ENCODE peak calls at places on chromosomes 1 and 21, in seven cellular contexts. One of them, this sample, is unnamed.
A peak's percentile ranks its signal among the peaks of the same experiment; 100 is the strongest.

GRCh38 chr1:43651188-43651587 is 1.2 kb downstream of the KDM4A start:
- DNase-seq in SK-N-SH: no peak
- DNase-seq in K562: peak; percentile 8
- DNase-seq in H1: no peak
- DNase-seq in GM12878: no peak
- DNase-seq in HCT116: no peak
- DNase-seq in HepG2: no peak
- DNase-seq in this sample: no peak

GRCh38 chr1:239786464-239786863 is 305.2 kb upstream of the FMN2 start:
- DNase-seq in H1: peak; percentile 64
- DNase-seq in HCT116: no peak
- DNase-seq in GM12878: no peak
- DNase-seq in SK-N-SH: no peak
- DNase-seq in K562: no peak
- DNase-seq in HepG2: no peak
- DNase-seq in this sample: no peak

GRCh38 chr1:82515650-82516049 is 714.9 kb downstream of the ADGRL2 start:
- DNase-seq in HCT116: no peak
- DNase-seq in SK-N-SH: no peak
- DNase-seq in HepG2: peak; percentile 31
- DNase-seq in GM12878: no peak
- DNase-seq in K562: no peak
- DNase-seq in H1: no peak
- DNase-seq in this sample: no peak

GRCh38 chr1:231603598-231604275 is 22.9 kb upstream of the DISC1 start:
- DNase-seq in GM12878: no peak
- DNase-seq in SK-N-SH: peak; percentile 56
- DNase-seq in K562: peak; percentile 53
- DNase-seq in H1: peak; percentile 55
- DNase-seq in HepG2: peak; percentile 69
- DNase-seq in HCT116: peak; percentile 51
- DNase-seq in this sample: peak; percentile 78

GRCh38 chr1:220879509-220880366 is 495 bp downstream of the HLX start:
- DNase-seq in HCT116: no peak
- DNase-seq in SK-N-SH: peak; percentile 90
- DNase-seq in GM12878: no peak
- DNase-seq in K562: peak; percentile 46
- DNase-seq in H1: peak; percentile 71
- DNase-seq in HepG2: no peak
- DNase-seq in this sample: peak; percentile 76

GRCh38 chr21:46622226-46622625 is 13.2 kb upstream of the PRMT2 start:
- DNase-seq in GM12878: no peak
- DNase-seq in HepG2: peak; percentile 94
- DNase-seq in SK-N-SH: no peak
- DNase-seq in HCT116: no peak
- DNase-seq in K562: no peak
- DNase-seq in H1: no peak
- DNase-seq in this sample: no peak

GRCh38 chr1:21156019-21156418 is 20.7 kb downstream of the EIF4G3 start:
- DNase-seq in HCT116: no peak
- DNase-seq in GM12878: no peak
- DNase-seq in K562: no peak
- DNase-seq in HepG2: no peak
- DNase-seq in SK-N-SH: no peak
- DNase-seq in H1: no peak
- DNase-seq in this sample: no peak

GRCh38 chr1:17601643-17602382 is 62.3 kb downstream of the ARHGEF10L start:
- DNase-seq in K562: peak; percentile 27
- DNase-seq in H1: no peak
- DNase-seq in GM12878: no peak
- DNase-seq in HepG2: no peak
- DNase-seq in SK-N-SH: no peak
- DNase-seq in HCT116: no peak
- DNase-seq in this sample: no peak

GRCh38 chr1:230891984-230892383 is 23.7 kb upstream of the C1orf198 start:
- DNase-seq in HCT116: no peak
- DNase-seq in HepG2: no peak
- DNase-seq in K562: no peak
- DNase-seq in H1: no peak
- DNase-seq in GM12878: peak; percentile 31
- DNase-seq in SK-N-SH: no peak
- DNase-seq in this sample: no peak

GRCh38 chr1:12075195-12076114 is 12.4 kb downstream of the TNFRSF8 start:
- DNase-seq in H1: no peak
- DNase-seq in HCT116: no peak
- DNase-seq in SK-N-SH: no peak
- DNase-seq in K562: no peak
- DNase-seq in HepG2: no peak
- DNase-seq in GM12878: no peak
- DNase-seq in this sample: no peak

GRCh38 chr1:223765036-223765718 is 52.8 kb downstream of the CAPN2 start:
- DNase-seq in HCT116: no peak
- DNase-seq in H1: no peak
- DNase-seq in SK-N-SH: no peak
- DNase-seq in K562: peak; percentile 38
- DNase-seq in GM12878: no peak
- DNase-seq in HepG2: peak; percentile 93
- DNase-seq in this sample: no peak

GRCh38 chr21:30256100-30256499 is 26.6 kb downstream of the KRTAP24-1 start:
- DNase-seq in HepG2: no peak
- DNase-seq in H1: no peak
- DNase-seq in K562: no peak
- DNase-seq in GM12878: no peak
- DNase-seq in HCT116: no peak
- DNase-seq in SK-N-SH: no peak
- DNase-seq in this sample: no peak

GRCh38 chr1:207049974-207050391 is 1.0 kb downstream of the YOD1 start:
- DNase-seq in H1: no peak
- DNase-seq in SK-N-SH: peak; percentile 55
- DNase-seq in GM12878: no peak
- DNase-seq in K562: peak; percentile 46
- DNase-seq in HCT116: no peak
- DNase-seq in HepG2: peak; percentile 38
- DNase-seq in this sample: peak; percentile 72

GRCh38 chr1:48943393-48943792 is 166.7 kb upstream of the BEND5 start:
- DNase-seq in HCT116: no peak
- DNase-seq in K562: no peak
- DNase-seq in GM12878: no peak
- DNase-seq in HepG2: no peak
- DNase-seq in H1: no peak
- DNase-seq in SK-N-SH: no peak
- DNase-seq in this sample: no peak

GRCh38 chr21:28336299-28336698 is 656.4 kb downstream of the LTN1 start:
- DNase-seq in K562: no peak
- DNase-seq in GM12878: no peak
- DNase-seq in SK-N-SH: peak; percentile 22
- DNase-seq in H1: no peak
- DNase-seq in HCT116: no peak
- DNase-seq in HepG2: peak; percentile 16
- DNase-seq in this sample: no peak

GRCh38 chr21:34186119-34186719 is 112.8 kb downstream of the MRPS6 start:
- DNase-seq in K562: peak; percentile 56
- DNase-seq in H1: no peak
- DNase-seq in GM12878: no peak
- DNase-seq in HepG2: no peak
- DNase-seq in SK-N-SH: no peak
- DNase-seq in HCT116: no peak
- DNase-seq in this sample: no peak

GRCh38 chr1:225446298-225446941 is 18.6 kb upstream of the LBR start:
- DNase-seq in K562: no peak
- DNase-seq in HCT116: no peak
- DNase-seq in HepG2: no peak
- DNase-seq in GM12878: no peak
- DNase-seq in H1: no peak
- DNase-seq in SK-N-SH: no peak
- DNase-seq in this sample: no peak

GRCh38 chr1:27391511-27392095 is 819 bp upstream of the GPR3 start:
- DNase-seq in K562: peak; percentile 60
- DNase-seq in H1: peak; percentile 83
- DNase-seq in HepG2: peak; percentile 29
- DNase-seq in SK-N-SH: no peak
- DNase-seq in GM12878: no peak
- DNase-seq in HCT116: peak; percentile 53
- DNase-seq in this sample: no peak

GRCh38 chr1:111920221-111921024 is 69.0 kb downstream of the KCND3 start:
- DNase-seq in GM12878: no peak
- DNase-seq in HepG2: no peak
- DNase-seq in H1: no peak
- DNase-seq in K562: no peak
- DNase-seq in SK-N-SH: no peak
- DNase-seq in HCT116: no peak
- DNase-seq in this sample: peak; percentile 22

GRCh38 chr1:200895801-200896570 is 1.3 kb downstream of the INAVA start:
- DNase-seq in HepG2: peak; percentile 49
- DNase-seq in K562: no peak
- DNase-seq in GM12878: no peak
- DNase-seq in SK-N-SH: no peak
- DNase-seq in H1: no peak
- DNase-seq in HCT116: no peak
- DNase-seq in this sample: no peak
- TF ChIP-seq JUND in HepG2: no peak
- TF ChIP-seq JUND in K562: no peak
- TF ChIP-seq JUND in GM12878: no peak
- TF ChIP-seq JUND in SK-N-SH: no peak
- TF ChIP-seq JUND in H1: no peak
- TF ChIP-seq JUND in HCT116: no peak
- TF ChIP-seq JUND in this sample: no peak

DNA sequence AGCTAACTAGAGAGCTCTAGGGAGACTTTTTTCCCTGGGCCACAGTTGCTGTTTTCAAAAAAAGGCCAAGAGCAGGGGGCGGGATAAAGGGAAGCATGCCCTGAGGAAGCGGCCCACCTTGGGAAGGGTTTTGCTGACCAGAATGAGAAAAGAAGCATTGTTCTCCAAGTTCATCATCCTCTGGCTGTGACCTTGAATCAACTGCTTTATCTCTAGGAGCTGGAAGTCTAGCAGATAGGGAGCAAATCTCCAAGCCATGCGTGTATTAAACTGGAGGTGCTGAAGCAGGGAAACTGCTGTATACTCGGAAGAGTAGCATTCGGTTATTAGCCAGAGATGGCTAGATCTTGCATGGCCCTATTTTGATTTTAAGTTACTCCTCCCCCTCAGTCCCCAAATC is 64.8 kb downstream of the ATP2B4 start:
- DNase-seq in HepG2: no peak
- DNase-seq in H1: no peak
- DNase-seq in GM12878: no peak
- DNase-seq in K562: no peak
- DNase-seq in HCT116: no peak
- DNase-seq in SK-N-SH: no peak
- DNase-seq in this sample: no peak
- TF ChIP-seq JUND in HepG2: no peak
- TF ChIP-seq JUND in H1: no peak
- TF ChIP-seq JUND in GM12878: no peak
- TF ChIP-seq JUND in K562: no peak
- TF ChIP-seq JUND in HCT116: no peak
- TF ChIP-seq JUND in SK-N-SH: no peak
- TF ChIP-seq JUND in this sample: no peak

GRCh38 chr1:63051356-63051755 is 267.4 kb downstream of the ATG4C start:
- DNase-seq in HepG2: no peak
- DNase-seq in GM12878: no peak
- DNase-seq in H1: no peak
- DNase-seq in K562: no peak
- DNase-seq in SK-N-SH: no peak
- DNase-seq in HCT116: no peak
- DNase-seq in this sample: no peak

GRCh38 chr1:63046539-63046938 is 262.6 kb downstream of the ATG4C start:
- DNase-seq in HepG2: no peak
- DNase-seq in SK-N-SH: no peak
- DNase-seq in K562: no peak
- DNase-seq in GM12878: no peak
- DNase-seq in H1: no peak
- DNase-seq in HCT116: no peak
- DNase-seq in this sample: no peak

GRCh38 chr1:63054184-63054583 is 268.2 kb upstream of the FOXD3 start:
- DNase-seq in K562: no peak
- DNase-seq in GM12878: no peak
- DNase-seq in HepG2: no peak
- DNase-seq in SK-N-SH: no peak
- DNase-seq in HCT116: no peak
- DNase-seq in H1: no peak
- DNase-seq in this sample: no peak

GRCh38 chr1:63049135-63049534 is 265.2 kb downstream of the ATG4C start:
- DNase-seq in GM12878: no peak
- DNase-seq in SK-N-SH: no peak
- DNase-seq in HCT116: no peak
- DNase-seq in K562: no peak
- DNase-seq in HepG2: no peak
- DNase-seq in H1: no peak
- DNase-seq in this sample: no peak

DNA sequence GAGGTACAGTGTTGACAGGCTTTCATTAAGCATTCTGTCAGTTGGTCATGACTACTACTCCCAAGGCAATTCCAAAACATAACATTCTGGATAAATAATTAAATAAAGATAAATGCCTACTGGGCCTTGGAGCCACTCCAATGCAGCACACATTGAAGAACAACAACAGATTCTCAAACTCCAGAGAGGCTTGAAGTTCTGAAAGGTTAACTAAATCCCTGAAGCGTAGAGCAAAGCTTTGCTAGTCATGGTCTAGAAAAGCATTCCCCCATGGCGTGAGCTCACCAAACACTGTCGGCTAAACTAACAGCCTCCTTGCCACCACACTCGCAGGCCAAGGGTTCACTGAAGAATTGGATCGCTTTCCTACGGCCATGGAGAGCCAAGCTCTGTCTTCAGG is 268.0 kb downstream of the ATG4C start:
- DNase-seq in HepG2: no peak
- DNase-seq in H1: no peak
- DNase-seq in GM12878: no peak
- DNase-seq in SK-N-SH: no peak
- DNase-seq in HCT116: no peak
- DNase-seq in K562: no peak
- DNase-seq in this sample: no peak
- TF ChIP-seq JUND in HepG2: no peak
- TF ChIP-seq JUND in H1: no peak
- TF ChIP-seq JUND in GM12878: no peak
- TF ChIP-seq JUND in SK-N-SH: no peak
- TF ChIP-seq JUND in HCT116: no peak
- TF ChIP-seq JUND in K562: no peak
- TF ChIP-seq JUND in this sample: no peak

GRCh38 chr1:63773815-63774616 is at the start of gene ROR1:
- DNase-seq in GM12878: no peak
- DNase-seq in HCT116: peak; percentile 72
- DNase-seq in HepG2: peak; percentile 60
- DNase-seq in H1: peak; percentile 91
- DNase-seq in K562: peak; percentile 17
- DNase-seq in SK-N-SH: peak; percentile 95
- DNase-seq in this sample: peak; percentile 86

GRCh38 chr1:63773496-63773814 is 362 bp upstream of the ROR1 start:
- DNase-seq in H1: no peak
- DNase-seq in HCT116: no peak
- DNase-seq in K562: no peak
- DNase-seq in SK-N-SH: no peak
- DNase-seq in GM12878: no peak
- DNase-seq in HepG2: no peak
- DNase-seq in this sample: no peak

GRCh38 chr1:63777286-63777685 is 3.5 kb downstream of the ROR1 start:
- DNase-seq in K562: no peak
- DNase-seq in H1: no peak
- DNase-seq in HepG2: no peak
- DNase-seq in GM12878: no peak
- DNase-seq in HCT116: no peak
- DNase-seq in SK-N-SH: no peak
- DNase-seq in this sample: no peak

GRCh38 chr1:63774617-63775417 is 1.0 kb downstream of the ROR1 start:
- DNase-seq in H1: peak; percentile 81
- DNase-seq in K562: no peak
- DNase-seq in GM12878: no peak
- DNase-seq in SK-N-SH: peak; percentile 76
- DNase-seq in HepG2: no peak
- DNase-seq in HCT116: no peak
- DNase-seq in this sample: peak; percentile 1

GRCh38 chr1:63775418-63776127 is 1.8 kb downstream of the ROR1 start:
- DNase-seq in K562: no peak
- DNase-seq in GM12878: no peak
- DNase-seq in HCT116: no peak
- DNase-seq in HepG2: no peak
- DNase-seq in SK-N-SH: peak; percentile 19
- DNase-seq in H1: no peak
- DNase-seq in this sample: no peak
- TF ChIP-seq JUND in K562: no peak
- TF ChIP-seq JUND in GM12878: no peak
- TF ChIP-seq JUND in HCT116: no peak
- TF ChIP-seq JUND in HepG2: no peak
- TF ChIP-seq JUND in SK-N-SH: no peak
- TF ChIP-seq JUND in H1: no peak
- TF ChIP-seq JUND in this sample: no peak

This sample was measured in T47D.